ENCODE peak calls at places on chromosomes 2 and 18, in ten cellular contexts. Z is CD4-positive, alpha-beta T cell; E is activated effector memory CD4-positive, alpha-beta T cell treated with anti-CD3 and anti-CD28 coated beads, Interleukin-2, amount 50 U/mL, for 16 hours; T is neural progenitor cell; B is stimulated activated CD4-positive, alpha-beta T cell treated with anti-CD3 and anti-CD28 coated beads, Interleukin-12 subunit alpha, Interleukin-12 subunit beta, amount 100 ng/mL, for 48 hours; R is activated CD4-positive, alpha-beta T cell treated with anti-CD3 and anti-CD28 coated beads, Interleukin-2, amount 50 U/mL, for 24 hours; L is kidney epithelial cell; Y is Ammon's horn; K is heart left ventricle; I is retina. C is an unnamed sample.

GRCh38 chr2:6909431-6910385 is 7.5 kb upstream of the RNF144A start:
- DNase-seq in Z (no peak), E (no peak), T (no peak), B (no peak), R (no peak), L (no peak), Y (no peak), K (no peak), I (no peak), C (peak; percentile 84)

GRCh38 chr18:48075707-48076093 is 145.2 kb upstream of the SMAD2 start:
- DNase-seq in Z (no peak), E (no peak), T (no peak), B (no peak), R (no peak), L (no peak), Y (no peak), K (no peak), I (no peak), C (no peak)

GRCh38 chr2:98502556-98503335 is 58.1 kb downstream of the INPP4A start:
- DNase-seq in Z (no peak), E (no peak), T (no peak), B (no peak), R (no peak), L (peak; percentile 52), Y (no peak), K (no peak), I (no peak), C (peak; percentile 52)

GRCh38 chr2:215215637-215216036 is 77.2 kb upstream of the ABCA12 start:
- DNase-seq in Z (no peak), E (no peak), T (no peak), B (no peak), R (no peak), L (no peak), Y (no peak), K (no peak), I (no peak), C (no peak)

GRCh38 chr2:216201687-216202306 is 92.6 kb downstream of the XRCC5 start:
- DNase-seq in Z (no peak), E (no peak), T (no peak), B (no peak), R (no peak), L (no peak), Y (no peak), K (no peak), I (no peak), C (no peak)

GRCh38 chr2:12326449-12327190 is 390.1 kb upstream of the TRIB2 start:
- DNase-seq in Z (no peak), E (no peak), T (peak; percentile 47), B (no peak), R (no peak), L (no peak), Y (no peak), K (no peak), I (no peak), C (peak; percentile 46)

GRCh38 chr2:68284896-68285295 is 32.6 kb upstream of the PPP3R1 start:
- DNase-seq in Z (no peak), E (no peak), T (no peak), B (no peak), R (no peak), L (no peak), Y (peak; percentile 72), K (no peak), I (no peak), C (no peak)

GRCh38 chr18:50816767-50817166 is 3.0 kb downstream of the MRO start:
- DNase-seq in Z (no peak), E (no peak), T (peak; percentile 33), B (no peak), R (no peak), L (peak; percentile 61), Y (peak; percentile 29), K (no peak), I (peak; percentile 19), C (peak; percentile 52)

GRCh38 chr2:234251326-234252271 is 201.1 kb downstream of the SPP2 start:
- DNase-seq in Z (no peak), E (no peak), T (no peak), B (no peak), R (no peak), L (peak; percentile 97), Y (no peak), K (no peak), I (no peak), C (no peak)